ENCODE peak calls at places on chromosomes 16 and 17, in ten cellular contexts. B is epithelial cell of proximal tubule; D is GM10248; E is stimulated activated CD4-positive, alpha-beta T cell treated with anti-CD3 and anti-CD28 coated beads, TNF-alpha, amount 100 ng/mL, for 24 hours; X is NCI-H82; M is left ventricle myocardium superior; L is ACHN; Q is M059J; K is DMS153; I is T-helper 1 cell. P is an unnamed sample.
A peak's percentile ranks its signal among the peaks of the same experiment; 100 is the strongest.

GRCh38 chr16:23110257-23110899 is 38.9 kb downstream of the USP31 start:
- DNase-seq in B (no peak), D (no peak), E (no peak), X (no peak), M (no peak), L (no peak), Q (no peak), K (no peak), I (no peak), P (peak; percentile 45)

GRCh38 chr17:82449136-82449882 is 1.2 kb downstream of the CYBC1 start:
- DNase-seq in B (no peak), D (peak; percentile 79), E (peak; percentile 42), X (no peak), M (no peak), L (no peak), Q (no peak), K (peak; percentile 73), I (peak; percentile 59), P (no peak)

GRCh38 chr17:71948703-71949422 is 172.0 kb upstream of the SOX9 start:
- DNase-seq in B (no peak), D (no peak), E (no peak), X (no peak), M (no peak), L (no peak), Q (no peak), K (no peak), I (no peak), P (no peak)

GRCh38 chr17:6374761-6375312 is 60.1 kb downstream of the AIPL1 start:
- DNase-seq in B (peak; percentile 9), D (peak; percentile 45), E (peak; percentile 46), X (no peak), M (no peak), L (peak; percentile 85), Q (peak; percentile 78), K (no peak), I (no peak), P (peak; percentile 93)

GRCh38 chr17:32993977-32994376 is 2.3 kb downstream of the SPACA3 start:
- DNase-seq in B (no peak), D (no peak), E (no peak), X (no peak), M (no peak), L (no peak), Q (no peak), K (no peak), I (no peak), P (peak; percentile 31)

GRCh38 chr16:73083271-73083670 is 35.3 kb upstream of the ZFHX3 start:
- DNase-seq in B (no peak), D (no peak), E (no peak), X (no peak), M (no peak), L (peak; percentile 23), Q (peak; percentile 25), K (no peak), I (no peak), P (no peak)

GRCh38 chr16:58500329-58501241 is 642 bp downstream of the NDRG4 start:
- DNase-seq in B (no peak), D (peak; percentile 26), E (no peak), X (peak; percentile 24), M (no peak), L (no peak), Q (no peak), K (no peak), I (no peak), P (no peak)

GRCh38 chr16:85613609-85614337 is 651 bp downstream of the GSE1 start:
- DNase-seq in B (no peak), D (peak; percentile 57), E (no peak), X (peak; percentile 88), M (peak; percentile 82), L (peak; percentile 81), Q (peak; percentile 46), K (peak; percentile 38), I (no peak), P (no peak)

GRCh38 chr17:30519166-30519565 is 42.0 kb downstream of the GOSR1 start:
- DNase-seq in B (no peak), D (no peak), E (no peak), X (no peak), M (no peak), L (no peak), Q (peak; percentile 15), K (no peak), I (no peak), P (no peak)

GRCh38 chr16:60788631-60789030 is 1247.6 kb downstream of the CDH8 start:
- DNase-seq in B (no peak), D (no peak), E (no peak), X (peak; percentile 18), M (no peak), L (no peak), Q (no peak), K (no peak), I (no peak), P (no peak)

P was measured in mammary epithelial cell.